ENCODE peak calls at places on chromosome 21, in four cellular contexts. Q is neuronal stem cell, W is H1, D is H9. G is an unnamed sample.

GRCh38 chr21:29656504-29657227 is 283.1 kb downstream of the GRIK1 start:
- DNase-seq in Q (no peak), W (no peak), D (no peak), G (peak)

GRCh38 chr21:16942703-16943102 is 570.1 kb upstream of the CXADR start:
- DNase-seq in Q (no peak), W (peak), D (peak), G (peak)

GRCh38 chr21:32705901-32706300 is 21.9 kb downstream of the SYNJ1 start:
- DNase-seq in Q (no peak), W (no peak), D (no peak), G (no peak)

GRCh38 chr21:31530364-31530763 is 129.1 kb upstream of the SOD1 start:
- DNase-seq in Q (no peak), W (no peak), D (no peak), G (no peak)

GRCh38 chr21:31786164-31786920 is 54.4 kb upstream of the SCAF4 start:
- DNase-seq in Q (no peak), W (no peak), D (no peak), G (no peak)

GRCh38 chr21:24552491-24552890 is 1054.8 kb downstream of the MRPL39 start:
- DNase-seq in Q (no peak), W (no peak), D (no peak), G (no peak)

GRCh38 chr21:43645414-43645891 is 13.8 kb downstream of the HSF2BP start:
- DNase-seq in Q (peak), W (no peak), D (peak), G (peak)

GRCh38 chr21:29091032-29091431 is 17.6 kb upstream of the CCT8 start:
- DNase-seq in Q (no peak), W (no peak), D (no peak), G (peak)

GRCh38 chr21:15422761-15423160 is 307.0 kb upstream of the USP25 start:
- DNase-seq in Q (no peak), W (no peak), D (no peak), G (peak)

GRCh38 chr21:28601708-28602107 is 391.0 kb downstream of the LTN1 start:
- DNase-seq in Q (no peak), W (no peak), D (no peak), G (peak)

GRCh38 chr21:16425297-16425696 is 695.5 kb downstream of the USP25 start:
- DNase-seq in Q (no peak), W (no peak), D (no peak), G (no peak)

GRCh38 chr21:31781737-31782136 is 49.8 kb upstream of the SCAF4 start:
- DNase-seq in Q (no peak), W (no peak), D (no peak), G (peak)

GRCh38 chr21:29187939-29188338 is 57.5 kb downstream of the MAP3K7CL start:
- DNase-seq in Q (no peak), W (no peak), D (no peak), G (peak)

GRCh38 chr21:25862596-25862995 is 127.8 kb downstream of the GABPA start:
- DNase-seq in Q (no peak), W (no peak), D (no peak), G (peak)

GRCh38 chr21:42745511-42746239 is 92.3 kb downstream of the PDE9A start:
- DNase-seq in Q (no peak), W (no peak), D (no peak), G (no peak)

GRCh38 chr21:36507397-36508018 is 27.6 kb upstream of the CLDN14 start:
- DNase-seq in Q (no peak), W (no peak), D (no peak), G (peak)

GRCh38 chr21:36510911-36511310 is 31.0 kb upstream of the CLDN14 start:
- DNase-seq in Q (no peak), W (no peak), D (no peak), G (no peak)

GRCh38 chr21:36511484-36512227 is 31.7 kb upstream of the CLDN14 start:
- DNase-seq in Q (no peak), W (no peak), D (no peak), G (peak)

GRCh38 chr21:36508948-36509347 is 29.0 kb upstream of the CLDN14 start:
- DNase-seq in Q (no peak), W (no peak), D (no peak), G (no peak)

GRCh38 chr21:36509966-36510742 is 30.2 kb upstream of the CLDN14 start:
- DNase-seq in Q (no peak), W (no peak), D (no peak), G (no peak)
- H4K91ac ChIP-seq in Q (no peak), W (no peak), D (no peak), G (no peak)

DNA sequence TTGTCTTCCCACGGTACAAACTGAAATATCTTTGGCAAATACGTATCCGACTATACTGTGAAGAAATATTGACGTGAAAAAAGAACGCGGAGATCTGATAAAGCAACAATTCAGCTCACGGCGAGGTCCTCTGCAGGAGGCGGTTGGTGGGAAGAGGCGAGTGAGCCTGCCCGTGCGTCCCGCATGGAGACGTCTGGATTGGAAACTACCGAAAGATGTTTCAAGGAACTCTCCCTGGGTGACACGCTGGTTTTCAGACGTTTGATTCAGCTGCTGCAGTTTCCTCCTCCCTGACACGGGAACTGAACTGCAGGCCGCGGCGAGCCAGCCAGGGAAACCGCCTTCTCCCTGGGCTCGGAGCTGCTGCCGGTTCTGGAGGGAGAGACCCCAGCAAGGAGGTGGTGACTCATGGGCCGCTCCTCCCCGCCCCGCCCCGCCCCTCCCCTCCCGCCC is 390 bp upstream of the COL6A1 start:
- DNase-seq in Q (peak), W (no peak), D (peak), G (peak)
- H4K91ac ChIP-seq in Q (no peak), W (no peak), D (no peak), G (peak)

GRCh38 chr21:39659070-39659815 is 46.5 kb downstream of the B3GALT5 start:
- DNase-seq in Q (no peak), W (no peak), D (no peak), G (no peak)

GRCh38 chr21:39660191-39660590 is 47.5 kb downstream of the B3GALT5 start:
- DNase-seq in Q (no peak), W (no peak), D (no peak), G (peak)

GRCh38 chr21:39661740-39662139 is 49.0 kb downstream of the B3GALT5 start:
- DNase-seq in Q (no peak), W (no peak), D (no peak), G (no peak)

GRCh38 chr21:39661121-39661520 is 48.4 kb downstream of the B3GALT5 start:
- DNase-seq in Q (no peak), W (no peak), D (no peak), G (no peak)

DNA sequence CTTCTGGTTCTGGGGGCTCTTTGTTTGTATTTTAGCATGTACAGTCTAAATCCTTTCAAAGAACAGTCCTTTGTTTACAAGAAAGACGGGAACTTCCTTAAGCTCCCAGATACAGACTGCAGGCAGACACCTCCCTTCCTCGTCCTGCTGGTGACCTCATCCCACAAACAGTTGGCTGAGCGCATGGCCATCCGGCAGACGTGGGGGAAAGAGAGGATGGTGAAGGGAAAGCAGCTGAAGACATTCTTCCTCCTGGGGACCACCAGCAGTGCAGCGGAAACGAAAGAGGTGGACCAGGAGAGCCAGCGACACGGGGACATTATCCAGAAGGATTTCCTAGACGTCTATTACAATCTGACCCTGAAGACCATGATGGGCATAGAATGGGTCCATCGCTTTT is 47.9 kb downstream of the B3GALT5 start:
- DNase-seq in Q (no peak), W (no peak), D (no peak), G (peak)
- H4K91ac ChIP-seq in Q (no peak), W (no peak), D (no peak), G (peak)

GRCh38 chr21:36981049-36981391 is 14.6 kb upstream of the HLCS start:
- DNase-seq in Q (no peak), W (no peak), D (no peak), G (no peak)

GRCh38 chr21:36981977-36982700 is 15.7 kb upstream of the HLCS start:
- DNase-seq in Q (no peak), W (no peak), D (no peak), G (no peak)

GRCh38 chr21:36976882-36977651 is 10.6 kb upstream of the HLCS start:
- DNase-seq in Q (peak), W (no peak), D (peak), G (peak)

GRCh38 chr21:36976228-36976627 is 9.8 kb upstream of the HLCS start:
- DNase-seq in Q (no peak), W (no peak), D (no peak), G (no peak)

DNA sequence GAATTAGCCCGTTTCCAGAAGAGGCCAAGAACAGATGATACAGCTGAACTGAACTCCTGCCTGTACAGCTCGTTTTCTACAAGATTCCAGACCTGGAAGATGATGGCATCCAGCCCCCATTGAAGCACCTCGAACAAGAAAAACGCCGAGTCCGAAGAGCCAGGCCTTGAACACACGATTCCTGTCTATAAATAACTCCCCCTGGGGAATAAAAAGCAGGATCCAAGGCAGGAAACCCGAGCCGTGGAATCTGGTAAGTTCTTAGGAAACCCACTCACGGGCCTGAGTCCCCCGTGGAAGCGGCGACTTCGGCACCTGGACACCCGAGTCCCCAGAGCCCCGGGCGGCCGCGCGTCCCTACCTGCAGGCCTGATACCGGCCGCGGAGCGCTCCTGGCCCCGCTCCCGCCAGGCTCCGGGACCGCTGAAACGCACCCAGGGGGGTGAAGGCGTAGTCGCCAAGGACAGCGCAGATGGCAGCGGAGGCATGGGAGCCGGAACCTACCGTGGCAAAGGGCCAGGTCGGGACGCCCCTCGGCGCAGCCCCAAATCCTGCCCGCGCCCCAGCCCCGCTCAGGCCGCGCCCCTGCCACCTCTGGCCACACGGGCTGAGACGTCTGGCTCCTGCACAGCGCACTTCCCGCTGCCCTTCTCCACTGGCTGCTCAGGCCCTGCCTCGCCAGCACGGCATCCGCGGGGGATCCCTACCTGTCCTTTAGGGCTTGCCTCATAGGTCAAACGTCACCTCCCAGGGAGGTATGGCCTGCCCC is 14.0 kb upstream of the HLCS start:
- DNase-seq in Q (no peak), W (no peak), D (peak), G (no peak)
- H4K91ac ChIP-seq in Q (no peak), W (no peak), D (no peak), G (no peak)

DNA sequence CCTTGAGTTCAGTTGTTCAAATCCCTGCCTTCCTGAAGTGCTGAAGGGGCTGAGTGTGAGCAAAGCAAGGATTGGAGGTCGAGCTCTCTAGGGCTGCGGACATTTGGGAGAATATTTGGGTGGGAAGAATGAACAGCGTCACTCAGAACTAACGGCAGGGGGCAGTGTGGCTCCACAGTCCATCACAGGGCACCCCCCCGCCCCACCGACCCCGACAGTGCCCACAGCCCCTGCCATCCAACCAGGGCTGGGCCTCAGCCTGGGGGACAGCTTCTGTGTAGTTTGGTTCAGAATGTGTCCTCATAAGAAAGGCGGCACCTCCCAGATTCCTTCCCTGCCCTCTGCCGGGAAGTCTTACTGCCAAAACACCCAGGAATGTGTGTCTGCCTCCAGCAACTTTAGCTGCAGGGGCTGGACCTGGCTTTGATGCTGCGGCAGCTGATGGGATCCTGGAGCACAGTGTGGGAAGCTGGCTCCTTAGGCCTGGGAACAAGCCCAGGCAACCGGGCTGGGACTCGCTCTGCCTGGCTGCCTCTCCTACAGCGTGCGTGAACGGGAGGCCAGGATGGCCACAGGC is 104.8 kb upstream of the TMPRSS2 start:
- DNase-seq in Q (peak), W (no peak), D (peak), G (peak)
- H4K91ac ChIP-seq in Q (no peak), W (no peak), D (no peak), G (peak)

GRCh38 chr21:44657635-44658183 is at the start of gene KRTAP12-3:
- DNase-seq in Q (no peak), W (no peak), D (peak), G (peak)
- H4K91ac ChIP-seq in Q (no peak), W (peak), D (no peak), G (no peak)

GRCh38 chr21:39208624-39209333 is 25.5 kb upstream of the PSMG1 start:
- DNase-seq in Q (no peak), W (no peak), D (no peak), G (peak)
- H4K91ac ChIP-seq in Q (no peak), W (no peak), D (no peak), G (no peak)

GRCh38 chr21:35057428-35057827 is 8.3 kb upstream of the RUNX1 start:
- DNase-seq in Q (no peak), W (no peak), D (no peak), G (no peak)

GRCh38 chr21:35050348-35051286 is 1.5 kb upstream of the RUNX1 start:
- DNase-seq in Q (no peak), W (no peak), D (no peak), G (peak)

GRCh38 chr21:35051287-35051818 is 2.3 kb upstream of the RUNX1 start:
- DNase-seq in Q (peak), W (peak), D (peak), G (peak)

GRCh38 chr21:35052786-35053185 is 3.7 kb upstream of the RUNX1 start:
- DNase-seq in Q (no peak), W (no peak), D (no peak), G (no peak)

DNA sequence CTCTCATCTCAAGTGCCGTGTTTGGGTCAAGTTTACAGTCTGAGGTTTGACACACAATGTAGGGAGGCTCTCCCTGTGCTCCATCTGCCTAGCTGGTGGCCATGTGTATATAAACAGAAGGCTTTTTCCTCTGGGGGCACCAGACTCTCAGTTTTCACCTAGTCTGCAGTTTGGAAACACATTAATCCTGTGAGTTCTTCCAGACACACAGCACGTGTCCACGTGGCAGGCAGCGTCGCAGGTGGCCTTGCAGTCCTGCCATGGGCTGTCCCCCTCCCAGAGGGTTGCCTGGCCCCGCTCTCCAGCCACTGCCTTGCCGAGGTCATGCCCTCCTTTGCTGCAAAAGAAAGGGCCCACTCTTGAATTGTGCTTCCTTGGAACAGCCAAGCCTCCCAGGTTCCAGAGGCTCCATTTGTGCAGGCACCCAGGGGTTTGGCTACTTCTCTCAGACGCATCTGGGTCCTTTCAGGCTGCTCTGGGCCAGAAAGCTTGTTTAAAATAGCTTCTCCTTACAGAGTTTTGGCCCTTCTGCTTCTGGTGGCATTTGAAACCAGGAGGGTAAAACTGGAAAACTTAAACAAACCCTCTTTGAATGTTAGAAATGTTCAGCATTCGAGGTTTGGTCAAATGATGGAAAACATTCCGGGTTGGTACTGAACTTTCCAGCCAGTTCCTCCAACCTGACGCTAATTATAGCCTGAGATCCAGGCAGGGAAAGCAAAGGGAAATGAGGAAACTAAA is 4.4 kb upstream of the RUNX1 start:
- DNase-seq in Q (no peak), W (no peak), D (no peak), G (no peak)
- H4K91ac ChIP-seq in Q (no peak), W (no peak), D (no peak), G (peak)

GRCh38 chr21:46098303-46099141 is 610 bp downstream of the COL6A2 start:
- DNase-seq in Q (no peak), W (no peak), D (peak), G (no peak)
- H4K91ac ChIP-seq in Q (no peak), W (no peak), D (no peak), G (peak)

DNA sequence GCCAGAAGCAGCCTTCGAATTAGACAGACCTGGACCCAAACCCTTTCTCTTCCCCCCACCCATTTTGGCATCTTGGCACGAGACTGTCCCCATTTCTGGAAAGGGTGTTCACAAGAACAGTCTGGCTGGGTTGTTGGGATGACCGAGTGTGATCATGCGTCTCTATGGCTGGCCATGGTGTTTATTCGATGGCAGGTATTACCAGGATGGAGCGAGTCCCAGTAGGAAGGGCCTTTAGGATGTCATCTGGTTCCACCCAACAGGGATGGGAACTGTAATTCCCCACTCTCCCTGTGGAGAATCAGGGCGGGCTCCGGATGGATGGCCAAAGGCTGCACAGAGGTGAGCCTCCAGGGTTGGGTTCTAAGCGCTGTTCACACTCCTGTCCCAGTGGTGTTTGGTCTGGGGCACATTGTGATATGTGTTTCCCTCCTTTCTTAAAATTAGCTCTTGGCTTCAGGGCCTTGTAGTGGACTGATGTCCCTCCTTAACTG is 33.4 kb upstream of the ATP5PO start:
- DNase-seq in Q (no peak), W (no peak), D (no peak), G (no peak)
- H4K91ac ChIP-seq in Q (no peak), W (peak), D (peak), G (peak)